ENCODE peak calls at places on chromosomes 1 and 21, in ten cellular contexts. J is foreskin fibroblast, M is GM12865, F is neural progenitor cell, G is neural crest cell, Y is choroid plexus epithelial cell, S is mesothelial cell of epicardium, U is GM20000, N is astrocyte, X is right atrium auricular region. I is an unnamed sample.

GRCh38 chr1:21669287-21670058 is at the start of gene RAP1GAP:
- DNase-seq in J (no peak), M (no peak), F (peak; percentile 79), G (no peak), Y (no peak), S (no peak), U (peak; percentile 65), N (no peak), X (no peak), I (no peak)

GRCh38 chr1:209391792-209392191 is 191.7 kb upstream of the CAMK1G start:
- DNase-seq in J (no peak), M (no peak), F (peak; percentile 12), G (no peak), Y (no peak), S (no peak), U (no peak), N (no peak), X (no peak), I (no peak)

GRCh38 chr1:20184997-20185833 is 681 bp upstream of the UBXN10 start:
- DNase-seq in J (no peak), M (no peak), F (no peak), G (no peak), Y (no peak), S (no peak), U (peak; percentile 51), N (no peak), X (no peak), I (no peak)

GRCh38 chr21:15254111-15254510 is 189.3 kb upstream of the NRIP1 start:
- DNase-seq in J (no peak), M (no peak), F (no peak), G (no peak), Y (no peak), S (no peak), U (no peak), N (no peak), X (no peak), I (no peak)

GRCh38 chr1:211259596-211260126 is 495 bp downstream of the RCOR3 start:
- DNase-seq in J (peak; percentile 69), M (no peak), F (no peak), G (no peak), Y (peak; percentile 67), S (peak; percentile 41), U (peak; percentile 72), N (no peak), X (no peak), I (peak; percentile 78)

GRCh38 chr1:58919986-58920376 is 136.1 kb upstream of the JUN start:
- DNase-seq in J (no peak), M (no peak), F (no peak), G (no peak), Y (no peak), S (no peak), U (no peak), N (no peak), X (peak; percentile 23), I (no peak)

GRCh38 chr1:223215026-223215425 is 72.0 kb upstream of the TLR5 start:
- DNase-seq in J (no peak), M (no peak), F (no peak), G (no peak), Y (no peak), S (no peak), U (no peak), N (no peak), X (no peak), I (no peak)

GRCh38 chr1:150961756-150962155 is 12.9 kb downstream of the CERS2 start:
- DNase-seq in J (peak; percentile 55), M (no peak), F (no peak), G (no peak), Y (no peak), S (no peak), U (no peak), N (no peak), X (no peak), I (no peak)

GRCh38 chr1:162088281-162088969 is 18.9 kb downstream of the NOS1AP start:
- DNase-seq in J (peak; percentile 11), M (no peak), F (no peak), G (no peak), Y (peak; percentile 60), S (no peak), U (no peak), N (no peak), X (no peak), I (peak; percentile 61)

GRCh38 chr1:223765036-223765718 is 52.8 kb downstream of the CAPN2 start:
- DNase-seq in J (no peak), M (no peak), F (peak; percentile 39), G (peak; percentile 25), Y (peak; percentile 63), S (no peak), U (no peak), N (peak; percentile 40), X (peak; percentile 68), I (peak; percentile 41)

GRCh38 chr1:209747580-209748262 is 8.1 kb upstream of the TRAF3IP3 start:
- DNase-seq in J (peak; percentile 94), M (peak; percentile 96), F (peak; percentile 95), G (peak; percentile 61), Y (peak; percentile 97), S (peak; percentile 66), U (peak; percentile 75), N (peak; percentile 79), X (peak; percentile 95), I (peak; percentile 97)

GRCh38 chr1:205360166-205360565 is 3.4 kb upstream of the KLHDC8A start:
- DNase-seq in J (no peak), M (no peak), F (peak; percentile 85), G (no peak), Y (no peak), S (no peak), U (no peak), N (no peak), X (no peak), I (no peak)

GRCh38 chr1:65418522-65419185 is 1.8 kb upstream of the LEPR start:
- DNase-seq in J (peak; percentile 63), M (no peak), F (no peak), G (no peak), Y (no peak), S (no peak), U (no peak), N (no peak), X (no peak), I (no peak)

GRCh38 chr1:240149488-240150094 is 57.9 kb downstream of the FMN2 start:
- DNase-seq in J (peak; percentile 74), M (peak; percentile 9), F (peak; percentile 26), G (peak; percentile 12), Y (peak; percentile 60), S (no peak), U (peak; percentile 11), N (peak; percentile 17), X (no peak), I (peak; percentile 43)

GRCh38 chr1:105485207-105485606 is 1571.3 kb upstream of the PRMT6 start:
- DNase-seq in J (peak; percentile 87), M (no peak), F (no peak), G (no peak), Y (peak; percentile 58), S (no peak), U (no peak), N (peak; percentile 64), X (no peak), I (peak; percentile 33)

GRCh38 chr1:94852758-94853157 is 32.6 kb downstream of the SLC44A3 start:
- DNase-seq in J (peak; percentile 27), M (no peak), F (no peak), G (no peak), Y (peak; percentile 46), S (no peak), U (no peak), N (no peak), X (no peak), I (peak; percentile 66)

GRCh38 chr21:41367598-41368360 is 6.0 kb downstream of the MX2 start:
- DNase-seq in J (no peak), M (peak; percentile 90), F (no peak), G (no peak), Y (no peak), S (no peak), U (peak; percentile 86), N (no peak), X (no peak), I (no peak)

DNA sequence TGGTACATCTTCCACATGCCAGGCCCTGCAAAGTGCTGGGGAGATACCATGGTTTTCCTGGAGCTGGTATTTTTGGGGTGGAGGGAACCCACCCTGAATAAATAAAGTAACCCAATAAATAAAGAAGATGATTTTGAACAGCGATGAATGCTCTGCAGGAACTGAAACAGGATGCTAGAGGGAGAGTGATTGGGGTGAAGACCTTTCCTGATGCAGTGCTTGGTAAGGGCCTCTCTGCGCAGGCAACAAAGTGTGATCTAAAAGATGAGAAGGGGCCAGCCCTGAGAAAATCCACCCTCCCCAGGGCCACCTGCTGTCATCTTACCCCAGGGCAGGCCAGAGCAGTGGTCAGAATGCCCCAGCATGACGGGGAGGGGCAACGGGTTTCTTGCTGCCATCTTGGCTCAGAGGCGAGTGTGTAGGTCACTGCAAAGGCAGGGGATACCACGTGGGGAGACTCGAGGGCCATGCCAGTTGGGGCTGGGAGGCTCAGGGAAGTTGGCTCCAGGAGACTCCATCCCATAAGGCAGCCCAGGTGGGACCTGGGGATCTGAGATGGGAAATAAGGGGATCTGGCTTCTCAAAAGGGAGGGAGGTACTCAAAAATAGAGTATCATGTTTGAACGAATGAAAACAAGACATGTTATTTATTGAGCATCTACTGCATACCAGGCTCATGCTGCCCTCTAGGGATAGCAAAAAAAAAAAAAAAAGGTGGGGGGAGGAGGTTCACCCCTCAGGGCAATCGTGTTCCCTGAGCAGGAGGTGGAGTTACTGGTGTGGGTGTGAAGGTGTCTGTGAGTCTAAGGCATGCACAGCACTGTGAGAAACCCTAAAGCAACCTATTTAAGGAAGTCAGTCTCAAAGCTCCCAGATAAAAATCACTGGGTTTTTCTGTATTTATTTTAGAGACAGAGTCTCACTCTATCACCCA is 2.8 kb downstream of the SRARP start:
- DNase-seq in J (peak; percentile 69), M (peak; percentile 57), F (no peak), G (no peak), Y (peak; percentile 45), S (no peak), U (peak; percentile 53), N (no peak), X (no peak), I (peak; percentile 34)
- TF ChIP-seq CTCF in J (peak; percentile 26), M (no peak), F (no peak), G (no peak), Y (peak; percentile 42), S (no peak), U (peak; percentile 0), N (no peak), X (no peak), I (peak; percentile 29)

GRCh38 chr1:85746777-85747176 is 38.5 kb upstream of the ZNHIT6 start:
- DNase-seq in J (no peak), M (no peak), F (no peak), G (no peak), Y (no peak), S (no peak), U (no peak), N (no peak), X (no peak), I (no peak)
- TF ChIP-seq CTCF in J (no peak), M (peak; percentile 4), F (peak; percentile 6), G (no peak), Y (no peak), S (no peak), U (no peak), N (no peak), X (no peak), I (no peak)

GRCh38 chr21:44872266-44872567 is 1.3 kb downstream of the PTTG1IP start:
- DNase-seq in J (no peak), M (no peak), F (no peak), G (no peak), Y (no peak), S (no peak), U (no peak), N (no peak), X (no peak), I (no peak)
- TF ChIP-seq CTCF in J (no peak), M (no peak), F (no peak), G (no peak), Y (no peak), S (no peak), U (no peak), N (no peak), X (no peak), I (no peak)

GRCh38 chr1:108692724-108693655 is 880 bp downstream of the PRPF38B start:
- DNase-seq in J (peak; percentile 73), M (peak; percentile 78), F (peak; percentile 36), G (no peak), Y (peak; percentile 81), S (no peak), U (peak; percentile 68), N (peak; percentile 65), X (peak; percentile 73), I (peak; percentile 79)
- TF ChIP-seq CTCF in J (peak; percentile 20), M (peak; percentile 27), F (peak; percentile 36), G (peak; percentile 48), Y (peak; percentile 41), S (no peak), U (no peak), N (no peak), X (peak; percentile 34), I (peak; percentile 27)